ENCODE peak calls at places on chromosome 1, in four cellular contexts. V, F, E and S are unnamed samples.

GRCh38 chr1:67832737-67833594 is at the start of gene GNG12:
- DNase-seq in V (peak), E (peak), F (peak), S (peak)

GRCh38 chr1:209249280-209249670 is 334.2 kb upstream of the CAMK1G start:
- DNase-seq in V (no peak), E (no peak), F (no peak), S (no peak)

GRCh38 chr1:111600886-111601386 is 18.7 kb upstream of the RAP1A start:
- DNase-seq in F (no peak), E (no peak), V (no peak), S (no peak)

GRCh38 chr1:55060133-55060999 is 21.0 kb downstream of the PCSK9 start:
- DNase-seq in E (no peak), F (peak), V (no peak), S (peak)

GRCh38 chr1:110212165-110213142 is 2.3 kb downstream of the KCNC4 start:
- DNase-seq in E (no peak), V (peak), F (peak), S (no peak)

GRCh38 chr1:224683981-224684380 is 67.9 kb downstream of the CNIH3 start:
- DNase-seq in E (no peak), F (peak), V (no peak), S (no peak)

GRCh38 chr1:203690730-203691129 is 64.1 kb downstream of the ATP2B4 start:
- DNase-seq in V (no peak), F (no peak), E (no peak), S (peak)

GRCh38 chr1:200139661-200140250 is 112.2 kb downstream of the NR5A2 start:
- DNase-seq in V (peak), E (peak), F (peak), S (peak)

GRCh38 chr1:44318097-44319088 is 36.7 kb downstream of the ERI3 start:
- DNase-seq in E (peak), V (peak), F (peak), S (peak)

GRCh38 chr1:10575616-10576015 is 100.9 kb downstream of the PEX14 start:
- DNase-seq in V (peak), E (peak), F (no peak), S (peak)

GRCh38 chr1:36664564-36665287 is 182.0 kb upstream of the CSF3R start:
- DNase-seq in F (no peak), V (no peak), E (no peak), S (no peak)

GRCh38 chr1:31701137-31701736 is 2.6 kb downstream of the COL16A1 start:
- DNase-seq in V (peak), F (peak), E (peak), S (peak)

GRCh38 chr1:37795340-37796110 is 1.9 kb downstream of the MANEAL start:
- DNase-seq in E (no peak), V (no peak), F (no peak), S (peak)

GRCh38 chr1:39970274-39970673 is 15.3 kb downstream of the MFSD2A start:
- DNase-seq in E (no peak), V (no peak), F (no peak), S (no peak)

GRCh38 chr1:147334292-147334691 is 91.8 kb downstream of the CHD1L start:
- DNase-seq in E (no peak), F (no peak), V (no peak), S (no peak)

GRCh38 chr1:92484171-92484471 is 2.6 kb downstream of the GFI1 start:
- DNase-seq in V (no peak), F (no peak), E (no peak), S (no peak)

GRCh38 chr1:4061521-4062031 is 161.5 kb upstream of the C1orf174 start:
- DNase-seq in E (no peak), F (no peak), V (no peak), S (no peak)